ENCODE peak calls at places on chromosomes 5 and 9, in five cellular contexts. M, Q, D, L and G are unnamed samples.

GRCh38 chr5:85205430-85205829 is 820.8 kb upstream of the EDIL3 start:
- DNase-seq in M (no peak), Q (no peak), D (no peak), L (no peak), G (no peak)

GRCh38 chr5:17727212-17727611 is 93.0 kb downstream of the TAF11L14 start:
- DNase-seq in M (no peak), Q (no peak), D (no peak), L (no peak), G (no peak)

GRCh38 chr9:105737205-105737604 is 42.9 kb downstream of the TMEM38B start:
- DNase-seq in M (no peak), Q (no peak), D (no peak), L (no peak), G (no peak)

GRCh38 chr5:132209131-132209530 is 18.5 kb downstream of the P4HA2 start:
- DNase-seq in M (no peak), Q (no peak), D (no peak), L (no peak), G (peak; percentile 51)

GRCh38 chr9:135790356-135790755 is 88.4 kb downstream of the KCNT1 start:
- DNase-seq in M (no peak), Q (no peak), D (no peak), L (no peak), G (no peak)

GRCh38 chr5:139636207-139636792 is 11.8 kb upstream of the CXXC5 start:
- DNase-seq in M (peak; percentile 92), Q (peak; percentile 56), D (peak; percentile 55), L (no peak), G (no peak)

GRCh38 chr5:139393497-139394122 is 1.3 kb downstream of the PROB1 start:
- DNase-seq in M (no peak), Q (no peak), D (no peak), L (no peak), G (no peak)

GRCh38 chr5:74596930-74597329 is 43.6 kb downstream of the ENC1 start:
- DNase-seq in M (no peak), Q (no peak), D (no peak), L (no peak), G (no peak)

GRCh38 chr5:94241288-94241651 is 377.1 kb downstream of the KIAA0825 start:
- DNase-seq in M (no peak), Q (no peak), D (peak; percentile 32), L (no peak), G (peak; percentile 84)

GRCh38 chr9:96062051-96062450 is 186.6 kb downstream of the ERCC6L2 start:
- DNase-seq in M (no peak), Q (no peak), D (no peak), L (no peak), G (no peak)

GRCh38 chr5:14675865-14676300 is 11.4 kb downstream of the OTULIN start:
- DNase-seq in M (peak; percentile 32), Q (no peak), D (no peak), L (no peak), G (no peak)

GRCh38 chr5:72330712-72331111 is 10.5 kb downstream of the PTCD2 start:
- DNase-seq in M (no peak), Q (no peak), D (no peak), L (no peak), G (no peak)

GRCh38 chr9:136942881-136943230 is 1.7 kb downstream of the FBXW5 start:
- DNase-seq in M (no peak), Q (peak; percentile 45), D (no peak), L (no peak), G (no peak)

GRCh38 chr9:127545196-127546124 is 66.6 kb upstream of the STXBP1 start:
- DNase-seq in M (peak; percentile 53), Q (peak; percentile 87), D (peak; percentile 98), L (no peak), G (peak; percentile 98)

GRCh38 chr9:134606951-134607733 is 34.5 kb upstream of the COL5A1 start:
- DNase-seq in M (no peak), Q (peak; percentile 35), D (peak; percentile 80), L (no peak), G (peak; percentile 55)

GRCh38 chr9:131299346-131299745 is 9.8 kb downstream of the PLPP7 start:
- DNase-seq in M (no peak), Q (no peak), D (no peak), L (no peak), G (no peak)

GRCh38 chr9:134005381-134005780 is 13.3 kb upstream of the VAV2 start:
- DNase-seq in M (no peak), Q (no peak), D (no peak), L (no peak), G (no peak)

GRCh38 chr5:139415221-139415861 is 11.5 kb upstream of the SPATA24 start:
- DNase-seq in M (no peak), Q (no peak), D (no peak), L (no peak), G (no peak)

GRCh38 chr5:58410441-58410840 is 49.4 kb downstream of the PLK2 start:
- DNase-seq in M (no peak), Q (no peak), D (peak; percentile 80), L (no peak), G (peak; percentile 69)

GRCh38 chr5:43658499-43658898 is 55.5 kb downstream of the NNT start:
- DNase-seq in M (no peak), Q (no peak), D (peak; percentile 22), L (no peak), G (peak; percentile 81)